ENCODE peak calls at places on chromosomes 7 and 10, in four cellular contexts. N is uterus, F is endothelial cell, G is astrocyte. R is an unnamed sample.

GRCh38 chr10:92695679-92696605 is 6.2 kb downstream of the HHEX start:
- DNase-seq in N (no peak), F (peak), G (peak), R (peak)

GRCh38 chr7:143210541-143210940 is 11.3 kb upstream of the TAS2R40 start:
- DNase-seq in N (no peak), F (no peak), G (no peak), R (no peak)

GRCh38 chr7:24773646-24774045 is 16.4 kb upstream of the GSDME start:
- DNase-seq in N (no peak), F (no peak), G (no peak), R (no peak)

GRCh38 chr7:273327-273726 is 16.6 kb upstream of the FOXL3 start:
- DNase-seq in N (no peak), F (no peak), G (no peak), R (no peak)

GRCh38 chr7:81367335-81367801 is 402.5 kb downstream of the HGF start:
- DNase-seq in N (no peak), F (no peak), G (peak), R (no peak)

GRCh38 chr10:5817322-5818047 is 4.3 kb upstream of the GDI2 start:
- DNase-seq in N (no peak), F (no peak), G (no peak), R (no peak)

GRCh38 chr7:1291040-1291689 is 58.5 kb downstream of the UNCX start:
- DNase-seq in N (no peak), F (no peak), G (no peak), R (no peak)

GRCh38 chr10:49115015-49115795 is at the start of gene VSTM4:
- DNase-seq in N (peak), F (peak), G (peak), R (peak)

GRCh38 chr7:45594780-45595535 is 20.8 kb downstream of the ADCY1 start:
- DNase-seq in N (no peak), F (no peak), G (no peak), R (no peak)

GRCh38 chr10:49791100-49791499 is 29.0 kb upstream of the OGDHL start:
- DNase-seq in N (no peak), F (no peak), G (no peak), R (no peak)

GRCh38 chr10:93593254-93593653 is 7.8 kb downstream of the RBP4 start:
- DNase-seq in N (no peak), F (no peak), G (no peak), R (no peak)

GRCh38 chr7:5694221-5694754 is 87.2 kb downstream of the RNF216 start:
- DNase-seq in N (peak), F (no peak), G (peak), R (no peak)

GRCh38 chr10:5659702-5660528 is 6.5 kb downstream of the ASB13 start:
- DNase-seq in N (peak), F (no peak), G (peak), R (no peak)

GRCh38 chr10:387949-388660 is 252.8 kb downstream of the ZMYND11 start:
- DNase-seq in N (no peak), F (no peak), G (no peak), R (no peak)

GRCh38 chr7:94022550-94022949 is 18.4 kb upstream of the BET1 start:
- DNase-seq in N (no peak), F (no peak), G (no peak), R (no peak)

GRCh38 chr7:31735991-31736982 is 49.3 kb downstream of the PPP1R17 start:
- DNase-seq in N (peak), F (peak), G (peak), R (peak)

GRCh38 chr10:51314079-51314835 is 240.0 kb downstream of the PRKG1 start:
- DNase-seq in N (no peak), F (no peak), G (no peak), R (no peak)

GRCh38 chr10:112724404-112724991 is 225.5 kb upstream of the TCF7L2 start:
- DNase-seq in N (no peak), F (no peak), G (no peak), R (no peak)

GRCh38 chr7:151680810-151681209 is 161.1 kb upstream of the RHEB start:
- DNase-seq in N (peak), F (no peak), G (no peak), R (no peak)

GRCh38 chr10:44801383-44802327 is 109.5 kb upstream of the TMEM72 start:
- DNase-seq in N (peak), F (no peak), G (peak), R (no peak)

GRCh38 chr7:29265208-29265923 is 70.8 kb downstream of the CHN2 start:
- DNase-seq in N (no peak), F (peak), G (peak), R (no peak)

GRCh38 chr7:112361154-112361553 is 89.1 kb upstream of the IFRD1 start:
- DNase-seq in N (no peak), F (no peak), G (no peak), R (no peak)

GRCh38 chr10:48970046-48970445 is 30.4 kb upstream of the LRRC18 start:
- DNase-seq in N (no peak), F (no peak), G (no peak), R (no peak)

DNA sequence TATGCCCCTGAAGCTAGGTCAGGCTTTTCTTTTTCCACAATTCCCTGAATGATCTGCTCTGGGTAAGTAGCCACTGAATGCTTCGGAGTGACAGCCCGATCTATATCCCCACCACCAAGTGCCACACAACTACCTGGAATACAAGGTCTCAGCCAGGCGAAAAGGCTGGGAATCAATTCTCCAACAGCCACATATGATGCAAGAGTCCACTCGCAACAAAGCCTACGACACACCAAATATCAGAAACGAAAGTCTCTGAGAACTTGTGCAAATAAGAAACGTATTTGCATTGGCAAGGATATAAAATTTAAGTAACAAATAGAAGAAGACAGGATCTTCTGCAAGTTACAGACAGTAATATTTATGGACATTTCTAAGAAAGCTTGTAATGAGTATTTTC is 5.7 kb downstream of the HIPK2 start:
- DNase-seq in N (no peak), F (no peak), G (no peak), R (no peak)
- TF ChIP-seq CTCF in N (no peak), F (no peak), G (no peak), R (no peak)

GRCh38 chr7:140641532-140642191 is 1.0 kb upstream of the DENND2A start:
- DNase-seq in N (no peak), F (no peak), G (no peak), R (no peak)

GRCh38 chr7:140640727-140641531 is at the start of gene DENND2A:
- DNase-seq in N (peak), F (peak), G (peak), R (peak)

GRCh38 chr7:140646931-140647647 is 6.5 kb upstream of the DENND2A start:
- DNase-seq in N (peak), F (peak), G (no peak), R (peak)

GRCh38 chr7:140643416-140643815 is 2.8 kb upstream of the DENND2A start:
- DNase-seq in N (no peak), F (no peak), G (no peak), R (no peak)

GRCh38 chr7:140645166-140645565 is 4.6 kb upstream of the DENND2A start:
- DNase-seq in N (no peak), F (peak), G (no peak), R (no peak)
- TF ChIP-seq CTCF in N (no peak), F (peak), G (peak), R (peak)

DNA sequence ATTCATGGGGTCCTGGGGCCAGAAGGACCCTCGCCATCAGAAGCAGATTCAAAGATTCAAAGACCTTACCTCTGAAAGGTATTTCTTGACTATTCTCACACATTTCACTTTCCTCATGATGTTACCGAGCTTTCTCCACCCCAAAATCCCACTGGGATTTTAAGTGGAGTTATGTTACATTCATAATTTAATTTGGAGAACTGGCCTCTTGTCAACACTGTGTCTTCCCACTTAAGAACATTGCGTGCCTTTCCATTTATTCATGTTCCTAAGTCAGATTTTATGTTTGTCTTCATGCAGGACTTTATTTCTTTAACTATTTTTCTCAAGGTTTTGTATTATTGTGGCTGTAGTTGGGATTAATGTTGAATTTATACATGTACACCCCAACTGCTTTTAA is 123.5 kb upstream of the BMPER start:
- DNase-seq in N (no peak), F (no peak), G (no peak), R (no peak)
- TF ChIP-seq CTCF in N (no peak), F (no peak), G (no peak), R (no peak)

GRCh38 chr10:133248334-133248715 is 10.7 kb downstream of the VENTX start:
- DNase-seq in N (no peak), F (no peak), G (no peak), R (no peak)
- TF ChIP-seq CTCF in N (no peak), F (no peak), G (no peak), R (no peak)